ENCODE peak calls at places on chromosomes 2 and 18, in seven cellular contexts. One of them, this sample, is unnamed. For H3K4me1, the result is how much of the 10 kb centered on the place peaks cover.

GRCh38 chr18:59057969-59058368 is 81.7 kb upstream of the SEC11C start:
- DNase-seq in GM23248: peak
- DNase-seq in right atrium auricular region: no peak
- DNase-seq in HCT116: no peak
- DNase-seq in hepatocyte: no peak
- DNase-seq in breast epithelium: no peak
- DNase-seq in lower lobe of right lung: no peak
- DNase-seq in this sample: no peak

GRCh38 chr2:152569186-152569585 is 148.1 kb downstream of the PRPF40A start:
- DNase-seq in GM23248: no peak
- DNase-seq in right atrium auricular region: no peak
- DNase-seq in HCT116: no peak
- DNase-seq in hepatocyte: no peak
- DNase-seq in breast epithelium: no peak
- DNase-seq in lower lobe of right lung: no peak
- DNase-seq in this sample: no peak

GRCh38 chr18:35127201-35127600 is 86.0 kb downstream of the MAPRE2 start:
- DNase-seq in GM23248: no peak
- DNase-seq in right atrium auricular region: no peak
- DNase-seq in HCT116: no peak
- DNase-seq in hepatocyte: no peak
- DNase-seq in breast epithelium: no peak
- DNase-seq in lower lobe of right lung: no peak
- DNase-seq in this sample: no peak

GRCh38 chr2:234715671-234716250 is 218.9 kb upstream of the ARL4C start:
- DNase-seq in GM23248: no peak
- DNase-seq in right atrium auricular region: no peak
- DNase-seq in HCT116: no peak
- DNase-seq in hepatocyte: no peak
- DNase-seq in breast epithelium: no peak
- DNase-seq in lower lobe of right lung: no peak
- DNase-seq in this sample: no peak

GRCh38 chr2:69469784-69470183 is 32.5 kb upstream of the NFU1 start:
- DNase-seq in GM23248: no peak
- DNase-seq in right atrium auricular region: no peak
- DNase-seq in HCT116: no peak
- DNase-seq in hepatocyte: no peak
- DNase-seq in breast epithelium: no peak
- DNase-seq in lower lobe of right lung: no peak
- DNase-seq in this sample: no peak

GRCh38 chr2:207223051-207223450 is 57.3 kb upstream of the KLF7 start:
- DNase-seq in GM23248: peak
- DNase-seq in right atrium auricular region: no peak
- DNase-seq in HCT116: no peak
- DNase-seq in hepatocyte: no peak
- DNase-seq in breast epithelium: no peak
- DNase-seq in lower lobe of right lung: no peak
- DNase-seq in this sample: no peak

GRCh38 chr2:215870088-215870490 is 143.3 kb downstream of the MREG start:
- DNase-seq in GM23248: peak
- DNase-seq in right atrium auricular region: no peak
- DNase-seq in HCT116: peak
- DNase-seq in hepatocyte: peak
- DNase-seq in breast epithelium: no peak
- DNase-seq in lower lobe of right lung: no peak
- DNase-seq in this sample: no peak

GRCh38 chr2:224507789-224508188 is 77.4 kb downstream of the CUL3 start:
- DNase-seq in GM23248: no peak
- DNase-seq in right atrium auricular region: no peak
- DNase-seq in HCT116: no peak
- DNase-seq in hepatocyte: no peak
- DNase-seq in breast epithelium: no peak
- DNase-seq in lower lobe of right lung: no peak
- DNase-seq in this sample: no peak

GRCh38 chr2:207919164-207919919 is 106.0 kb downstream of the PLEKHM3 start:
- DNase-seq in GM23248: no peak
- DNase-seq in right atrium auricular region: no peak
- DNase-seq in HCT116: no peak
- DNase-seq in hepatocyte: peak
- DNase-seq in breast epithelium: no peak
- DNase-seq in lower lobe of right lung: no peak
- DNase-seq in this sample: no peak

GRCh38 chr2:165163771-165164170 is 40.1 kb downstream of the SCN3A start:
- DNase-seq in GM23248: peak
- DNase-seq in right atrium auricular region: no peak
- DNase-seq in HCT116: no peak
- DNase-seq in hepatocyte: no peak
- DNase-seq in breast epithelium: no peak
- DNase-seq in lower lobe of right lung: no peak
- DNase-seq in this sample: no peak

GRCh38 chr2:53018830-53019425 is 748.7 kb upstream of the CHAC2 start:
- DNase-seq in GM23248: no peak
- DNase-seq in right atrium auricular region: no peak
- DNase-seq in HCT116: no peak
- DNase-seq in hepatocyte: peak
- DNase-seq in breast epithelium: no peak
- DNase-seq in lower lobe of right lung: no peak
- DNase-seq in this sample: no peak

GRCh38 chr18:11154983-11155759 is 5.8 kb upstream of the PIEZO2 start:
- DNase-seq in GM23248: peak
- DNase-seq in right atrium auricular region: no peak
- DNase-seq in HCT116: no peak
- DNase-seq in hepatocyte: no peak
- DNase-seq in breast epithelium: no peak
- DNase-seq in lower lobe of right lung: no peak
- DNase-seq in this sample: no peak

GRCh38 chr2:167954500-167954899 is 292.9 kb downstream of the STK39 start:
- DNase-seq in GM23248: peak
- DNase-seq in right atrium auricular region: no peak
- DNase-seq in HCT116: no peak
- DNase-seq in hepatocyte: no peak
- DNase-seq in breast epithelium: no peak
- DNase-seq in lower lobe of right lung: no peak
- DNase-seq in this sample: no peak

GRCh38 chr18:78975282-78975681 is 4.3 kb upstream of the SALL3 start:
- DNase-seq in GM23248: no peak
- DNase-seq in right atrium auricular region: peak
- DNase-seq in HCT116: no peak
- DNase-seq in hepatocyte: no peak
- DNase-seq in breast epithelium: no peak
- DNase-seq in lower lobe of right lung: no peak
- DNase-seq in this sample: no peak

GRCh38 chr2:161315380-161315779 is 7.2 kb downstream of the PSMD14 start:
- DNase-seq in GM23248: no peak
- DNase-seq in right atrium auricular region: no peak
- DNase-seq in HCT116: no peak
- DNase-seq in hepatocyte: no peak
- DNase-seq in breast epithelium: no peak
- DNase-seq in lower lobe of right lung: no peak
- DNase-seq in this sample: no peak

GRCh38 chr2:161308178-161308955 is at the start of gene PSMD14:
- DNase-seq in GM23248: peak
- DNase-seq in right atrium auricular region: peak
- DNase-seq in HCT116: peak
- DNase-seq in hepatocyte: peak
- DNase-seq in breast epithelium: peak
- DNase-seq in lower lobe of right lung: peak
- DNase-seq in this sample: peak

GRCh38 chr2:161316686-161317085 is 8.5 kb downstream of the PSMD14 start:
- DNase-seq in GM23248: peak
- DNase-seq in right atrium auricular region: no peak
- DNase-seq in HCT116: no peak
- DNase-seq in hepatocyte: no peak
- DNase-seq in breast epithelium: no peak
- DNase-seq in lower lobe of right lung: no peak
- DNase-seq in this sample: no peak

GRCh38 chr2:161307676-161308075 is 549 bp upstream of the PSMD14 start:
- DNase-seq in GM23248: no peak
- DNase-seq in right atrium auricular region: no peak
- DNase-seq in HCT116: no peak
- DNase-seq in hepatocyte: no peak
- DNase-seq in breast epithelium: no peak
- DNase-seq in lower lobe of right lung: no peak
- DNase-seq in this sample: no peak

GRCh38 chr2:161312996-161313395 is 4.8 kb downstream of the PSMD14 start:
- DNase-seq in GM23248: peak
- DNase-seq in right atrium auricular region: no peak
- DNase-seq in HCT116: no peak
- DNase-seq in hepatocyte: no peak
- DNase-seq in breast epithelium: no peak
- DNase-seq in lower lobe of right lung: no peak
- DNase-seq in this sample: no peak
- H3K4me1 ChIP-seq in GM23248: under half
- H3K4me1 ChIP-seq in right atrium auricular region: under half
- H3K4me1 ChIP-seq in HCT116: under half
- H3K4me1 ChIP-seq in hepatocyte: under half
- H3K4me1 ChIP-seq in breast epithelium: under half
- H3K4me1 ChIP-seq in lower lobe of right lung: under half
- H3K4me1 ChIP-seq in this sample: under half

GRCh38 chr2:227466887-227467285 is 5.1 kb upstream of the AGFG1 start:
- DNase-seq in GM23248: no peak
- DNase-seq in right atrium auricular region: no peak
- DNase-seq in HCT116: no peak
- DNase-seq in hepatocyte: no peak
- DNase-seq in breast epithelium: no peak
- DNase-seq in lower lobe of right lung: no peak
- DNase-seq in this sample: no peak

GRCh38 chr2:227462972-227463931 is 8.7 kb upstream of the AGFG1 start:
- DNase-seq in GM23248: no peak
- DNase-seq in right atrium auricular region: no peak
- DNase-seq in HCT116: no peak
- DNase-seq in hepatocyte: no peak
- DNase-seq in breast epithelium: no peak
- DNase-seq in lower lobe of right lung: no peak
- DNase-seq in this sample: no peak

GRCh38 chr2:227464356-227464755 is 7.6 kb upstream of the AGFG1 start:
- DNase-seq in GM23248: no peak
- DNase-seq in right atrium auricular region: no peak
- DNase-seq in HCT116: no peak
- DNase-seq in hepatocyte: no peak
- DNase-seq in breast epithelium: no peak
- DNase-seq in lower lobe of right lung: no peak
- DNase-seq in this sample: peak

GRCh38 chr2:227462463-227462951 is 9.4 kb upstream of the AGFG1 start:
- DNase-seq in GM23248: no peak
- DNase-seq in right atrium auricular region: no peak
- DNase-seq in HCT116: no peak
- DNase-seq in hepatocyte: peak
- DNase-seq in breast epithelium: no peak
- DNase-seq in lower lobe of right lung: no peak
- DNase-seq in this sample: no peak

GRCh38 chr2:227464851-227465250 is 7.1 kb upstream of the AGFG1 start:
- DNase-seq in GM23248: no peak
- DNase-seq in right atrium auricular region: no peak
- DNase-seq in HCT116: no peak
- DNase-seq in hepatocyte: no peak
- DNase-seq in breast epithelium: no peak
- DNase-seq in lower lobe of right lung: no peak
- DNase-seq in this sample: no peak
- H3K4me3 ChIP-seq in GM23248: no peak
- H3K4me3 ChIP-seq in right atrium auricular region: no peak
- H3K4me3 ChIP-seq in HCT116: no peak
- H3K4me3 ChIP-seq in hepatocyte: no peak
- H3K4me3 ChIP-seq in breast epithelium: no peak
- H3K4me3 ChIP-seq in lower lobe of right lung: no peak
- H3K4me3 ChIP-seq in this sample: peak

DNA sequence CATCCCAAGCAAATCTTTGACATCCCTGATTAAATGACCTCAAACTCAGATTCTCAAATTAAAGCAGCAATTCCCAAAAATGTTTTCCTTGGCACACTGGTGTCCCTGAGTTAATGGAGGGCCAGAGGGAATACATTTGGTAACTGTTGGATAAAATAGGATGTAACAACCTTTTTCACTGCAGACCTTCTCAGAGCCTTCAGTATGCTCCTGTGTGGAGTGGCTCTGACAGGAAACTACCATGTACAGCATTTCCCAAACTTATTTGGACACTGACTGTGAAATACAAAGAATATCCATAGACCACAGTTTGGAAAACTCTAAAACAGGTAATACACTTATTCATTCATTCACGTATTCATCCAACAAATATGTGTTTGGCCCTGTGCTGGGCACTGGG is 91.8 kb downstream of the TFCP2L1 start:
- DNase-seq in GM23248: no peak
- DNase-seq in right atrium auricular region: no peak
- DNase-seq in HCT116: no peak
- DNase-seq in hepatocyte: no peak
- DNase-seq in breast epithelium: no peak
- DNase-seq in lower lobe of right lung: no peak
- DNase-seq in this sample: no peak
- H3K27ac ChIP-seq in GM23248: no peak
- H3K27ac ChIP-seq in right atrium auricular region: no peak
- H3K27ac ChIP-seq in HCT116: no peak
- H3K27ac ChIP-seq in hepatocyte: no peak
- H3K27ac ChIP-seq in breast epithelium: no peak
- H3K27ac ChIP-seq in lower lobe of right lung: no peak
- H3K27ac ChIP-seq in this sample: no peak

DNA sequence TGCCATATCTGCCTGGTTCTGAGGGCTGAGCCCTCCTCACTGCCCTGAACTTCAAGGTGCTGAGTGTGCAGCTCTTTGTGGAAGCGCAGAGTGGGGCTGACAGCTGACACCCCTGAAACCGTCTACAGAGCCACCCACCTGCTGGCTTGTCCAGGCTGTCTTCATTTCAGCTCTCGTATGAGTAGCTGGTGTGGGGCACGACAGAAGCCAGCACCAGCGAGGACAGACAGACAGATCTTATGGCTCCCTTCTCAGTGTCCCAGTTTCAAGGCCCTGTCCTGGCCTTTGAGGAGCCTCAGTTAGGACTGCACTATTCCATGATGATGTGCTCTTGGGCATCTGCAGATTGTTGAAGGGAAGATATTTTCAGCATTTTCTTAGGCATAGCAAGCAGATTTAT is 287.1 kb downstream of the SLC4A3 start:
- DNase-seq in GM23248: no peak
- DNase-seq in right atrium auricular region: no peak
- DNase-seq in HCT116: no peak
- DNase-seq in hepatocyte: no peak
- DNase-seq in breast epithelium: no peak
- DNase-seq in lower lobe of right lung: no peak
- DNase-seq in this sample: no peak
- H3K4me1 ChIP-seq in GM23248: under half
- H3K4me1 ChIP-seq in right atrium auricular region: under half
- H3K4me1 ChIP-seq in HCT116: under half
- H3K4me1 ChIP-seq in hepatocyte: under half
- H3K4me1 ChIP-seq in breast epithelium: under half
- H3K4me1 ChIP-seq in lower lobe of right lung: under half
- H3K4me1 ChIP-seq in this sample: under half